ENCODE peak calls at places on chromosomes 7 and 10, in six cellular contexts. I is LoVo, Q is GM04504, D is non-pigmented ciliary epithelial cell, S is HuH-7.5, C is progenitor cell of endocrine pancreas. H is an unnamed sample.

GRCh38 chr10:97687785-97688781 is 1.0 kb upstream of the AVPI1 start:
- DNase-seq in D (no peak), S (no peak), I (no peak), Q (no peak), C (no peak), H (no peak)

GRCh38 chr10:69757553-69758309 is 44.0 kb upstream of the COL13A1 start:
- DNase-seq in I (no peak), D (no peak), C (no peak), Q (peak), S (no peak), H (no peak)

GRCh38 chr10:3068201-3068967 is 1.0 kb downstream of the PFKP start:
- DNase-seq in S (no peak), C (no peak), D (no peak), Q (no peak), I (peak), H (peak)

GRCh38 chr10:119871881-119872609 is 598 bp downstream of the MCMBP start:
- DNase-seq in D (no peak), Q (no peak), I (peak), S (peak), C (peak), H (peak)

GRCh38 chr10:102225646-102226541 is at the start of gene ELOVL3:
- DNase-seq in Q (peak), S (peak), C (peak), I (peak), D (peak), H (peak)

GRCh38 chr10:4519691-4520402 is 306.2 kb upstream of the AKR1E2 start:
- DNase-seq in C (no peak), S (no peak), Q (no peak), D (peak), I (peak), H (no peak)

GRCh38 chr7:135160098-135160857 is 10.2 kb downstream of the CYREN start:
- DNase-seq in I (peak), D (no peak), C (no peak), S (no peak), Q (no peak), H (no peak)

GRCh38 chr7:76332073-76332472 is 26.7 kb downstream of the YWHAG start:
- DNase-seq in Q (no peak), D (no peak), C (no peak), I (no peak), S (no peak), H (no peak)

GRCh38 chr10:13990918-13991317 is 339.8 kb downstream of the FRMD4A start:
- DNase-seq in C (no peak), S (no peak), Q (peak), D (no peak), I (no peak), H (no peak)

GRCh38 chr10:88623835-88624234 is 37.3 kb downstream of the LIPJ start:
- DNase-seq in Q (no peak), I (no peak), D (no peak), C (no peak), S (no peak), H (no peak)

H was measured in T47D.